ENCODE peak calls at places on chromosomes 11 and 22, in four cellular contexts. G is IMR-90, O is hepatocyte, Y is astrocyte. T is an unnamed sample.

GRCh38 chr11:45102361-45102809 is 44.1 kb upstream of the PRDM11 start:
- DNase-seq in Y (no peak), G (no peak), O (peak), T (no peak)

GRCh38 chr11:115674831-115675230 is 170.6 kb upstream of the CADM1 start:
- DNase-seq in G (no peak), Y (no peak), O (no peak), T (peak)

GRCh38 chr11:131579932-131580387 is 209.5 kb downstream of the NTM start:
- DNase-seq in O (peak), Y (peak), G (peak), T (peak)

GRCh38 chr11:83036701-83037100 is 35.0 kb downstream of the RAB30 start:
- DNase-seq in Y (no peak), O (no peak), G (no peak), T (no peak)

GRCh38 chr22:18056802-18057474 is 20.9 kb upstream of the PEX26 start:
- DNase-seq in Y (no peak), G (no peak), O (no peak), T (no peak)

GRCh38 chr11:123351375-123351774 is 78.7 kb upstream of the GRAMD1B start:
- DNase-seq in G (no peak), Y (no peak), O (peak), T (no peak)

GRCh38 chr11:74570266-74571061 is 21.9 kb upstream of the POLD3 start:
- DNase-seq in Y (peak), G (peak), O (peak), T (peak)

GRCh38 chr22:49992921-49993648 is 19.5 kb downstream of the IL17REL start:
- DNase-seq in Y (no peak), O (peak), G (peak), T (peak)

GRCh38 chr11:63518548-63518947 is 12.7 kb downstream of the LGALS12 start:
- DNase-seq in O (no peak), Y (peak), G (peak), T (peak)

GRCh38 chr22:38034278-38034882 is 22.8 kb upstream of the PICK1 start:
- DNase-seq in G (peak), O (peak), Y (peak), T (peak)

GRCh38 chr11:23078289-23078971 is 218.2 kb upstream of the CCDC179 start:
- DNase-seq in O (no peak), Y (peak), G (peak), T (peak)

GRCh38 chr11:1163321-1163910 is 5.7 kb downstream of the MUC5AC start:
- DNase-seq in O (no peak), G (no peak), Y (no peak), T (no peak)

DNA sequence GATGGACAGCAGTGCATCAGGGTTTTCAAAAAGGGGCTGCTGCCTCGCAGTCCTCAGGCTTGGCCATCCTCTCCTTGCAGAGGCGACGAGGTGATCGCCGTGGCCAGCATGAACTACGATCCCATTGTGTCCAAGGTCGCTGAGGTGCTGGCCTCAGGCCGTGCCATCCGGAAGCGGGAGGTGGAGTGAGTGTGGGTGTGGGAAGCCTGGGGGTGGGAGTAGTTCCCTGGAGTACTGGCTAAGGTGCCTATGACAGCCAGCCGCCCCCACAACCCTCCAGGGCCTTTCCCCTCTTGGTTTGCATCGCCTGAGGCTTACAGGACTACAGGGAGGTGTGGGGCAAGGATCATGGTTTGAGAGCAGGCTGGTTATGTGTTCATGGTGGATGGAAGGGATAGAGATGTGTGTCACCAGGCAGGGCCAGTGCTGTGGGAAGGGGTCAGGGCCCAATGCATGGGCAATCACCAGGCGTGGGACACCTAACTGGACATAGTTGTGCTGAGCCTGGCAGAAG is 2.1 kb upstream of the LZTR1 start:
- DNase-seq in O (no peak), Y (no peak), G (no peak), T (no peak)
- H2AFZ ChIP-seq in O (no peak), Y (peak), G (peak), T (peak)

GRCh38 chr11:58575377-58576020 is at the start of gene LPXN:
- DNase-seq in O (no peak), Y (peak), G (peak), T (peak)
- H3K4me3 ChIP-seq in O (no peak), Y (peak), G (no peak), T (no peak)

GRCh38 chr11:127601578-127601977 is 601.0 kb upstream of the KIRREL3 start:
- DNase-seq in Y (no peak), G (no peak), O (no peak), T (no peak)
- H3K4me2 ChIP-seq in Y (no peak), G (no peak), O (no peak), T (no peak)

GRCh38 chr22:43812890-43813289 is 785 bp upstream of the EFCAB6 start:
- DNase-seq in Y (no peak), G (no peak), O (no peak), T (no peak)
- H2AFZ ChIP-seq in Y (peak), G (peak), O (peak), T (peak)